ENCODE peak calls at places on chromosomes 7 and 10, in nine cellular contexts. A is WERI-Rb-1; T is stimulated activated CD8-positive, alpha-beta memory T cell treated with anti-CD3 and anti-CD28 coated beads, Interleukin-7, amount 100 ng/mL, for 24 hours; U is uterus; Q is activated CD4-positive, alpha-beta memory T cell treated with anti-CD3 and anti-CD28 coated beads, Interleukin-2, amount 10 ng/mL, durations not matched to agents 7 days and 5 days; R is pancreas; X is iris pigment epithelial cell; G is NCI-H2107; M is EL. D is an unnamed sample.

GRCh38 chr10:81426722-81427121 is 448.3 kb upstream of the NRG3 start:
- DNase-seq in M (no peak), R (no peak), G (no peak), T (no peak), Q (no peak), A (no peak), X (no peak), U (no peak), D (no peak)

GRCh38 chr10:59372543-59372942 is 10.2 kb upstream of the FAM13C start:
- DNase-seq in M (no peak), X (peak), G (no peak), R (no peak), A (no peak), T (no peak), Q (no peak), U (no peak), D (no peak)

GRCh38 chr10:110746969-110747608 is 103.0 kb downstream of the RBM20 start:
- DNase-seq in A (no peak), X (no peak), M (no peak), R (no peak), U (no peak), T (no peak), Q (no peak), G (no peak), D (no peak)

GRCh38 chr10:78203915-78204818 is 170.5 kb downstream of the RPS24 start:
- DNase-seq in G (peak), R (peak), U (no peak), X (no peak), Q (no peak), T (no peak), M (no peak), A (no peak), D (no peak)

GRCh38 chr10:125160856-125161569 is 650 bp upstream of the CTBP2 start:
- DNase-seq in R (peak), M (peak), A (peak), T (no peak), X (peak), Q (no peak), U (peak), G (no peak), D (no peak)

GRCh38 chr10:26755443-26755903 is 58.0 kb downstream of the PDSS1 start:
- DNase-seq in T (no peak), M (peak), X (peak), G (no peak), Q (no peak), U (no peak), A (no peak), R (no peak), D (no peak)

GRCh38 chr10:34667177-34667576 is 147.9 kb downstream of the PARD3 start:
- DNase-seq in T (no peak), A (no peak), M (no peak), R (no peak), G (no peak), X (no peak), U (no peak), Q (no peak), D (no peak)

GRCh38 chr7:120402801-120403200 is 129.8 kb downstream of the KCND2 start:
- DNase-seq in M (no peak), G (no peak), A (no peak), T (no peak), X (peak), Q (no peak), U (no peak), R (no peak), D (no peak)

GRCh38 chr7:96303686-96304443 is 18.0 kb downstream of the SLC25A13 start:
- DNase-seq in X (peak), Q (no peak), U (no peak), T (no peak), R (no peak), M (peak), A (no peak), G (no peak), D (no peak)

GRCh38 chr7:29881724-29882123 is 75.4 kb downstream of the WIPF3 start:
- DNase-seq in T (no peak), U (no peak), X (no peak), Q (no peak), M (no peak), A (no peak), R (no peak), G (no peak), D (no peak)

GRCh38 chr10:24047201-24047600 is 161.7 kb upstream of the KIAA1217 start:
- DNase-seq in G (no peak), M (no peak), T (no peak), X (no peak), R (no peak), Q (no peak), A (no peak), U (no peak), D (no peak)

GRCh38 chr7:95628831-95629439 is 32.6 kb upstream of the PDK4 start:
- DNase-seq in T (no peak), M (no peak), U (no peak), G (no peak), R (no peak), Q (no peak), X (peak), A (no peak), D (no peak)

GRCh38 chr10:11381023-11381422 is 230.4 kb downstream of the USP6NL start:
- DNase-seq in R (no peak), M (peak), A (no peak), Q (no peak), U (no peak), T (no peak), G (no peak), X (no peak), D (no peak)

GRCh38 chr7:3722396-3722846 is 421.4 kb downstream of the SDK1 start:
- DNase-seq in A (peak), Q (no peak), R (no peak), X (peak), M (no peak), U (no peak), G (peak), T (no peak), D (no peak)

GRCh38 chr10:26779176-26779860 is 81.4 kb downstream of the ABI1 start:
- DNase-seq in G (no peak), R (no peak), M (no peak), X (no peak), Q (no peak), A (no peak), U (no peak), T (no peak), D (no peak)

GRCh38 chr10:1488970-1489548 is 248.3 kb downstream of the ADARB2 start:
- DNase-seq in Q (no peak), M (no peak), A (no peak), X (no peak), R (no peak), U (no peak), G (no peak), T (no peak), D (no peak)

GRCh38 chr10:125786547-125786946 is 10.9 kb upstream of the MMP21 start:
- DNase-seq in M (no peak), A (no peak), X (no peak), G (no peak), R (no peak), Q (no peak), T (no peak), U (no peak), D (no peak)

GRCh38 chr7:48099781-48100180 is 10.7 kb downstream of the UPP1 start:
- DNase-seq in M (no peak), X (no peak), A (no peak), R (no peak), U (no peak), Q (no peak), G (no peak), T (no peak), D (no peak)

GRCh38 chr10:84432891-84433290 is 104.5 kb downstream of the CCSER2 start:
- DNase-seq in M (peak), G (no peak), U (no peak), X (peak), A (no peak), R (no peak), T (no peak), Q (no peak), D (no peak)

GRCh38 chr10:61701055-61701705 is 38.5 kb downstream of the CABCOCO1 start:
- DNase-seq in U (no peak), M (peak), T (no peak), X (peak), R (no peak), Q (no peak), A (no peak), G (no peak), D (no peak)

GRCh38 chr7:45890902-45891461 is 2.7 kb downstream of the IGFBP1 start:
- DNase-seq in M (peak), A (no peak), T (no peak), X (peak), Q (no peak), U (no peak), R (no peak), G (no peak), D (no peak)

GRCh38 chr7:706721-707120 is 19.8 kb upstream of the DNAAF5 start:
- DNase-seq in Q (no peak), M (no peak), A (no peak), X (no peak), G (no peak), U (no peak), T (no peak), R (no peak), D (no peak)

GRCh38 chr7:30594055-30594539 is 581 bp upstream of the GARS1 start:
- DNase-seq in A (peak), Q (peak), X (peak), T (no peak), M (peak), G (no peak), U (peak), R (peak), D (no peak)

GRCh38 chr7:36967387-36967786 is 243.1 kb upstream of the AOAH start:
- DNase-seq in T (no peak), U (peak), G (no peak), M (peak), R (no peak), X (peak), A (peak), Q (no peak), D (no peak)

GRCh38 chr7:140060788-140061606 is 1.8 kb downstream of the PARP12 start:
- DNase-seq in R (peak), U (peak), T (no peak), G (peak), Q (no peak), A (no peak), X (peak), M (peak), D (no peak)

GRCh38 chr10:69668722-69669121 is 38.7 kb downstream of the FAM241B start:
- DNase-seq in G (no peak), T (no peak), R (no peak), M (peak), Q (no peak), A (no peak), X (peak), U (no peak), D (no peak)

GRCh38 chr10:59470570-59470969 is 108.2 kb upstream of the FAM13C start:
- DNase-seq in U (no peak), R (no peak), M (no peak), T (no peak), Q (no peak), X (no peak), A (no peak), G (no peak), D (no peak)

GRCh38 chr7:108132551-108133265 is 2.5 kb upstream of the LAMB4 start:
- DNase-seq in A (peak), X (peak), R (no peak), T (no peak), M (no peak), G (no peak), U (no peak), Q (no peak), D (no peak)